ENCODE peak calls at places on chromosome 9, in five cellular contexts. V is NB4, W is psoas muscle, K is foreskin fibroblast, S is heart left ventricle. R is an unnamed sample.

GRCh38 chr9:105901514-105902109 is 207.3 kb downstream of the TMEM38B start:
- DNase-seq in V (peak; percentile 52), W (peak; percentile 62), K (no peak), S (peak; percentile 52), R (peak; percentile 36)

GRCh38 chr9:10744669-10745068 is 131.9 kb upstream of the PTPRD start:
- DNase-seq in V (no peak), W (no peak), K (no peak), S (no peak), R (no peak)

GRCh38 chr9:110521211-110521610 is 58.3 kb downstream of the SVEP1 start:
- DNase-seq in V (no peak), W (no peak), K (no peak), S (no peak), R (no peak)

GRCh38 chr9:33263131-33263935 is 1.2 kb downstream of the BAG1 start:
- DNase-seq in V (peak; percentile 72), W (peak; percentile 62), K (peak; percentile 14), S (no peak), R (peak; percentile 41)

GRCh38 chr9:19495186-19496028 is 86.6 kb downstream of the ACER2 start:
- DNase-seq in V (no peak), W (no peak), K (no peak), S (no peak), R (no peak)

GRCh38 chr9:137127301-137128157 is 11.4 kb upstream of the GRIN1 start:
- DNase-seq in V (peak; percentile 86), W (no peak), K (no peak), S (no peak), R (peak; percentile 74)

GRCh38 chr9:86660146-86660545 is 287.2 kb downstream of the GAS1 start:
- DNase-seq in V (no peak), W (no peak), K (peak; percentile 89), S (no peak), R (no peak)

GRCh38 chr9:69919461-69920061 is 98.9 kb downstream of the CFAP95 start:
- DNase-seq in V (peak; percentile 35), W (no peak), K (no peak), S (no peak), R (peak; percentile 55)

GRCh38 chr9:105254226-105254625 is 9.8 kb downstream of the SLC44A1 start:
- DNase-seq in V (no peak), W (no peak), K (no peak), S (no peak), R (no peak)

GRCh38 chr9:86795861-86796497 is 151.3 kb downstream of the GAS1 start:
- DNase-seq in V (no peak), W (peak; percentile 73), K (peak; percentile 86), S (peak; percentile 57), R (no peak)

GRCh38 chr9:14989811-14990210 is 79.6 kb upstream of the FREM1 start:
- DNase-seq in V (no peak), W (no peak), K (no peak), S (no peak), R (no peak)

GRCh38 chr9:127934248-127934647 is 3.4 kb downstream of the DPM2 start:
- DNase-seq in V (no peak), W (no peak), K (no peak), S (no peak), R (no peak)

GRCh38 chr9:113138760-113139159 is 12.0 kb upstream of the SLC31A2 start:
- DNase-seq in V (no peak), W (no peak), K (no peak), S (no peak), R (no peak)

DNA sequence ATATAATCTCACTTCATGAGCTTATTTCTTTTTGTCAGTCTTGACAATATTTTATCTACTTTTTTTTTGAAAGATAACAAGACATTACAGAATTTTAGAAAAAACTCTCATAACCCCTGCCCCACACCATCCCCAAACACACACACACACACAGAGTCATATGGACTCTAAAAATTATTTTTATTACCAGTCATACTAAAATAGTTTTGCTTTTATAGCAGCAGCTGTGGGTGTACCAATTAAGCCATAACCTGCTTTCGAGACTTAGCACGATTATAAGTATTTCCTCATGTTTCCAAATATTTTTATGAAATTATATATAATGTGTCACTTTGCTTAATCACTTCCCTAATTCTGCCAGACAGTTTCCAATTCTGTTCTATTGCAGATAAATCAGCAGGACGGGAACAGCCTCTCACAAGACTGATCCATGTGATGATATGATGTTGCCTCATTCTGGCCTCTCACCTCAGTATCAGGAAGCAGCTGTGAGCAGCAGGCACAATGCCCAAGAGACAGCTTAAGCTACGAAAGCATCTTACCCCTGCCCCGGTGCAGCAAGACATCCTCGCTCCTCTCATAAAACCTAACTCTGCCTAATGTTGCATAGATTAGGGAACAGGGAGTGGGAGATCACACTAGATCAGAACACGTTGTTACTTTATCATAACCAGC is 7.0 kb downstream of the PDCL start:
- DNase-seq in V (peak; percentile 68), W (peak; percentile 65), K (peak; percentile 66), S (peak; percentile 35), R (no peak)
- H3K4me3 ChIP-seq in V (no peak overlapping the region), W (no peak overlapping the region), K (no peak overlapping the region), S (no peak overlapping the region), R (no peak overlapping the region)

DNA sequence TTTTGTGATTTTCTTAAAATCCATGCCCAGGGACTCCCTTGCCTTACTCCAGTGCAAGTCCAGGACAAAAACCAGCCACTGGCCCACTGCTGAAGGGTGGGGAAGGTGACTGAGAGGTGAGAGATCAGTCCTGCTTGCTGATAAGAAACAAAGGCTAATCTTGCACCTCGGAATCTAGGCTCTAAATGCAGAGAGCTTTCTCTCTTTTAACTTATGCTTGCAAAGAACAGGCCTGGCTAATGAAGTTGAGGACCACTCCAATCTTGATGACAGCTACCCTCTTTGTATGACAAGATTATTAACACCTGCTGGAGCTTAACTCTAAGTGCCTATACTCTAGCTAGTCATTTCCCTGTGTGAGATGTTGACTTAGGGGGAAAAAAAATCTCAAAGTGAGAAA is 8.8 kb downstream of the TLE1 start:
- DNase-seq in V (no peak), W (no peak), K (no peak), S (no peak), R (no peak)
- H3K4me3 ChIP-seq in V (no peak overlapping the region), W (no peak overlapping the region), K (no peak overlapping the region), S (no peak overlapping the region), R (no peak overlapping the region)

DNA sequence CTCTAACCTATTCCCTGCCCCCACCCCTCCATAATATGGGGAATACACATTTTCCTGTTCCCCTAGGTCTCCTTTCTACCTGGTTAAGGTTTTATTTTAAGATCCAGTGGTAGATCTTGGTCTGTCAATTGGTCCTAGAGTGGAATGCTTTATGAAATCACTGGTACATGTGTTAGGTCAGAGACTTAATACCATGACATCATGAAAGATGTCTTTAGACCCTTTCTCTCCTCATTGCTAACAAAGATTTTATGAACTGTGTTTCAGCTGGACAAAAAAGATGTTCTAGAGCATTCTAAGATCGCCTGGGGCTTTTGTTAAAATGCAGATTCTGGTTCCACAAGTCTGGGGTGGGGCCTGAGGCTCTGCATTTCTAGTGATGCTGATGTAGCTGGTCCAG is 9.1 kb downstream of the GSN start:
- DNase-seq in V (no peak), W (no peak), K (no peak), S (no peak), R (no peak)
- H3K4me3 ChIP-seq in V (no peak overlapping the region), W (no peak overlapping the region), K (peak overlapping the region; percentile 11), S (no peak overlapping the region), R (no peak overlapping the region)

GRCh38 chr9:129549684-129550083 is 71.2 kb downstream of the C9orf50 start:
- DNase-seq in V (no peak), W (no peak), K (peak; percentile 60), S (peak; percentile 66), R (no peak)
- H3K4me3 ChIP-seq in V (no peak overlapping the region), W (peak overlapping the region; percentile 56), K (peak overlapping the region; percentile 44), S (peak overlapping the region; percentile 56), R (no peak overlapping the region)

GRCh38 chr9:135093911-135094584 is 6.6 kb downstream of the OLFM1 start:
- DNase-seq in V (no peak), W (peak; percentile 30), K (no peak), S (no peak), R (no peak)

GRCh38 chr9:135090547-135090946 is 3.1 kb downstream of the OLFM1 start:
- DNase-seq in V (peak; percentile 36), W (no peak), K (no peak), S (no peak), R (no peak)

GRCh38 chr9:135095470-135096407 is 8.3 kb downstream of the OLFM1 start:
- DNase-seq in V (no peak), W (no peak), K (no peak), S (no peak), R (no peak)

GRCh38 chr9:135091545-135091944 is 4.1 kb downstream of the OLFM1 start:
- DNase-seq in V (no peak), W (no peak), K (no peak), S (no peak), R (no peak)

GRCh38 chr9:135093111-135093510 is 5.6 kb downstream of the OLFM1 start:
- DNase-seq in V (no peak), W (no peak), K (no peak), S (no peak), R (no peak)
- H3K4me3 ChIP-seq in V (no peak overlapping the region), W (no peak overlapping the region), K (no peak overlapping the region), S (no peak overlapping the region), R (no peak overlapping the region)